ENCODE peak calls at places on chromosomes 5 and 9, in four cellular contexts. L, T, P and F are unnamed samples.

GRCh38 chr5:7850533-7851239 is at the start of gene CFAP90:
- DNase-seq in T (peak), L (no peak), P (peak), F (no peak)

GRCh38 chr9:15276328-15276969 is 30.6 kb downstream of the TTC39B start:
- DNase-seq in L (no peak), P (no peak), T (no peak), F (no peak)

GRCh38 chr5:136726506-136726905 is 361.2 kb upstream of the TRPC7 start:
- DNase-seq in P (no peak), T (no peak), L (no peak), F (no peak)

GRCh38 chr5:124865603-124866354 is 119.3 kb upstream of the ZNF608 start:
- DNase-seq in P (no peak), L (no peak), T (no peak), F (no peak)

GRCh38 chr5:142025637-142026036 is 12.8 kb upstream of the GNPDA1 start:
- DNase-seq in T (no peak), P (no peak), L (no peak), F (no peak)

GRCh38 chr5:180990889-180991257 is 2.2 kb downstream of the BTNL3 start:
- DNase-seq in L (no peak), T (no peak), P (no peak), F (no peak)

GRCh38 chr5:174412374-174412773 is 312.0 kb upstream of the MSX2 start:
- DNase-seq in L (no peak), P (no peak), T (no peak), F (no peak)

GRCh38 chr9:137179761-137180160 is 7.9 kb upstream of the TMEM210 start:
- DNase-seq in P (no peak), T (no peak), L (no peak), F (no peak)

GRCh38 chr5:110854200-110854599 is 115.4 kb downstream of the SLC25A46 start:
- DNase-seq in P (no peak), L (no peak), T (no peak), F (no peak)

GRCh38 chr5:117590944-117591343 is 1016.3 kb upstream of the SEMA6A start:
- DNase-seq in P (no peak), T (no peak), L (peak), F (peak)

GRCh38 chr5:112407240-112407639 is 11.8 kb downstream of the EPB41L4A start:
- DNase-seq in T (no peak), L (no peak), P (no peak), F (no peak)